ENCODE peak calls at places on chromosomes 6 and 20, in four cellular contexts. V is OCI-LY7, U is body of pancreas, G is right lobe of liver. Z is an unnamed sample.

GRCh38 chr6:141110486-141110885 is 1022.2 kb upstream of the GJE1 start:
- DNase-seq in V (no peak), U (no peak), G (no peak), Z (no peak)

GRCh38 chr20:49579195-49579594 is 11.3 kb upstream of the PTGIS start:
- DNase-seq in G (no peak), U (no peak), V (no peak), Z (no peak)

GRCh38 chr20:56706867-56707360 is 77.8 kb downstream of the TFAP2C start:
- DNase-seq in V (no peak), G (no peak), U (no peak), Z (no peak)

GRCh38 chr6:2938632-2939083 is 32.7 kb downstream of the SERPINB6 start:
- DNase-seq in U (peak; percentile 54), G (no peak), V (peak; percentile 92), Z (no peak)

GRCh38 chr20:36804425-36804824 is 30.9 kb upstream of the DSN1 start:
- DNase-seq in U (no peak), V (no peak), G (no peak), Z (no peak)

GRCh38 chr6:34926655-34927054 is 37.6 kb downstream of the ANKS1A start:
- DNase-seq in U (no peak), G (no peak), V (no peak), Z (no peak)

GRCh38 chr6:145539831-145540230 is 195.5 kb downstream of the EPM2A start:
- DNase-seq in G (no peak), U (no peak), V (no peak), Z (no peak)

GRCh38 chr6:150195996-150196417 is 53.2 kb downstream of the PPP1R14C start:
- DNase-seq in U (no peak), V (no peak), G (no peak), Z (no peak)

GRCh38 chr6:104187616-104188015 is 672.1 kb downstream of the HACE1 start:
- DNase-seq in U (no peak), V (no peak), G (no peak), Z (no peak)

GRCh38 chr6:46612645-46613044 is 40.0 kb downstream of the CYP39A1 start:
- DNase-seq in V (no peak), G (no peak), U (no peak), Z (no peak)

GRCh38 chr6:170173416-170173990 is 117.4 kb downstream of the DLL1 start:
- DNase-seq in V (no peak), G (peak; percentile 11), U (peak; percentile 1), Z (no peak)

GRCh38 chr6:3977875-3978711 is 100.8 kb downstream of the FAM217A start:
- DNase-seq in V (peak; percentile 54), G (no peak), U (peak; percentile 33), Z (peak; percentile 41)

GRCh38 chr6:125203395-125203794 is 49.8 kb downstream of the TPD52L1 start:
- DNase-seq in G (no peak), V (no peak), U (no peak), Z (no peak)

GRCh38 chr6:4256969-4257368 is 121.6 kb upstream of the ECI2 start:
- DNase-seq in V (no peak), U (no peak), G (no peak), Z (no peak)

GRCh38 chr6:54130179-54130578 is 18.9 kb downstream of the MLIP start:
- DNase-seq in U (no peak), G (no peak), V (no peak), Z (no peak)

GRCh38 chr6:147654103-147654845 is 145.8 kb downstream of the SAMD5 start:
- DNase-seq in U (no peak), V (no peak), G (no peak), Z (no peak)

GRCh38 chr6:139597781-139598368 is 223.4 kb upstream of the CITED2 start:
- DNase-seq in U (peak; percentile 86), V (no peak), G (peak; percentile 65), Z (no peak)

GRCh38 chr20:49727473-49727872 is 13.8 kb upstream of the B4GALT5 start:
- DNase-seq in V (no peak), G (no peak), U (no peak), Z (no peak)

GRCh38 chr6:21733311-21733710 is 139.8 kb downstream of the SOX4 start:
- DNase-seq in U (no peak), G (no peak), V (no peak), Z (no peak)

DNA sequence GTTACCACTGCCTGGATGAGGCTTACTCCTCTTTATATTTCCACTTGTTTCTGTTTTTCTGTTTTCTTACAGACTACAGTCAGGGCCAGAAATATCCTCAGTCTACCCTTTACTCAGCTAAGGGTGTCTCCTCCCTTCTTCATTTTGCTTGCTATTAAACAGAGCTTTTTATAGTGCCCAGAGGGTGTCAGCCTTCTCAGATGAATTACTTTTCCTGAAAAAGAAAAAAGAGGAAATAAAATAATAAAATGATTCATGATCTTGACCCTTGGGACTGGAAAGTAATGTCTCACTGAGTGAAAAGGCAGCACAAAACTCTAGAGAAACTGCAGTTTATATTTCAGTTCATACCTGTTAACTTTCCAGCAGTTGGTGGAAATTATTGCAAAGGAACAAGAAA is 170.7 kb downstream of the IBTK start:
- DNase-seq in V (no peak), U (no peak), G (no peak), Z (no peak)
- TF ChIP-seq CTCF in V (no peak), U (no peak), G (no peak), Z (no peak)

GRCh38 chr6:160520043-160520904 is 143.8 kb downstream of the LPA start:
- DNase-seq in U (peak; percentile 80), V (peak; percentile 30), G (peak; percentile 81), Z (peak; percentile 48)
- TF ChIP-seq CTCF in U (no peak), V (peak; percentile 57), G (peak; percentile 87), Z (no peak)

DNA sequence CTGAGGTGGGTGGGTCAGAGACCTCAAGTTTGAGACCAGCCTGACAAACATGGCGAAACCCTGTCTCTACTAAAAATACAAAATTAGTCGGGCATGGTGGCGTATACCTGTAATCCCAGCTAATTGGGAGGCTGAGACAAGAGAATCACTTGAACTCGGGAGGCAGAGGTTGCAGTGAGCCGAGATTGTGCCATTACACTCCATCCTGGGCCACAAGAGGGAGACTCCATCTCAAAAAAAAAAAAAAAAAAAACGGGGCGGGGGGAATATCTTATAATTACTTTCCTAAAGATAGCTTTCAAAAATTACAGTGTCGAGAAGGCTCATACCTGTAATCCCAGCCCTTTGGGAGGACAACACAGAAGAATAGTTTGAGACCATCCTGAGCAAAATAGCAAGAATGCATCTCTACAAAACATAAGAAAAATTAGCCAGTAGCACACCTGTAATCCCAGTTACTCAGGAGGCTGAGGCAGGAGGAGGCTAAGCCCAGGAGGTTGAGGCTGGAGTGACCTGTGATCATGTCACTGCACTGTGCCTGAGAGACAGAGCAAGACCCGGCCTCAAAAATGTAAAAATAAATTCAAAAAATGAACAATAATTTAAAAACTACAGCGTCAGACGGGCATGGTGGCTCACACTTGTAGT is 25.8 kb downstream of the CBFA2T2 start:
- DNase-seq in U (no peak), G (no peak), V (peak; percentile 38), Z (no peak)
- TF ChIP-seq CTCF in U (no peak), G (no peak), V (peak; percentile 80), Z (no peak)

DNA sequence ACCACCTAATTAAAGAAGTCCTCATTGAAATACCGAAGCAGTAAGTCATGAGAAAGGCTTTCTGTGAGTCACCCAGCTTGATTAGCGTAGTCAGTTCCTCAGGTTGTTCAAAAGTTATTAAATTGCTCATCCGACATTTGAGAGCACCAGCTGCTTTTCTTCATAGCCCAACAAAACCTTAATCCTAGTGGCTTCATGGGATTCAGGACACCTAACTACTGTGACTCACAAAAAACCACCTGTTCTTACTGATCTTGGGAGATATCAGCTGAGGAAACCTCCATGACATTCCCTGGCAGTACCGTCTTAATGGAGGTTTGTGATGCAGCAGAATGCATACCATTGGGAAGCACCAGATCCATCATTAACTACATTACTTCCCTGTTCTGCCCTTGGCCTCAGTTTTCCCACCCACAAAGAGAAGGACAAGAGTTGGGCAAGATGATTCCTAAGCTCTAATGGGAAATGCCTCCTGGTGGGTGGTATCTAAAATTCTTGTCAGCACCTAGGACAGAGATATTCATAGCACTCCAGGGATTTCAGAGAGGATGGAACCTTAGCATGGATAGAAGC is 103.8 kb downstream of the KHDC1L start:
- DNase-seq in U (no peak), G (no peak), V (no peak), Z (no peak)
- TF ChIP-seq CTCF in U (no peak), G (no peak), V (no peak), Z (no peak)

GRCh38 chr6:37051138-37052026 is 45.9 kb downstream of the FGD2 start:
- DNase-seq in G (peak; percentile 92), V (peak; percentile 92), U (peak; percentile 89), Z (peak; percentile 88)
- TF ChIP-seq CTCF in G (peak; percentile 95), V (peak; percentile 94), U (peak; percentile 87), Z (peak; percentile 92)

GRCh38 chr6:8530775-8531435 is 95.6 kb upstream of the SLC35B3 start:
- DNase-seq in G (no peak), V (no peak), U (no peak), Z (no peak)
- TF ChIP-seq CTCF in G (no peak), V (no peak), U (no peak), Z (no peak)

GRCh38 chr6:10381133-10381829 is 33.6 kb downstream of the TFAP2A start:
- DNase-seq in V (no peak), U (no peak), G (no peak), Z (peak; percentile 57)
- TF ChIP-seq CTCF in V (peak; percentile 8), U (no peak), G (no peak), Z (peak; percentile 14)

DNA sequence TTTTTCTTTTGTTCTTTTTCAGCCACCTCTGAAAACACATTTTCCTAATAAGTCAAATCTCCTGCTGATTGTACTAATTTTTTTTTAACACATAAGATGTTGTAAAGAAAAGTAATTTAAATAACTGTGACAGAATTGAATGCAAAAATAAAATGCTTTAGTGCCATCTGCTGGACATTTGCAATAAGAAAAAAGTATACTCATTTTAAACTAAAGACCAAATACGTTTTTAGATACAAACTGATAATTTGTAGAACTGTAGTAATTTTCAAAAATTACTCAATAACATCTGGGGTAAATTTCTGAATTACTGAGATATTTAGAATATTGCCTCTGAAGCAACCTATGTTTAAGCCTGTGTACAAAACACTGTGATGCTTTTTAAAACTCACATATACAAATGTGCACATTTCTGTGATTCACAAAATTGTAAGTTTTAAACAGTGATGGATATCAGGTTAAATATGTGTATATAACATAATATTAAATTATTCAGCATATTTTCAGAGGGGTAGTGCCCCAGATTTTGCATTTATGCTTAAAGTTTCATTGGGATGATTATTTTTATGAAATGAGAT is 198.7 kb downstream of the RIMS1 start:
- DNase-seq in G (no peak), U (no peak), V (peak; percentile 37), Z (no peak)
- TF ChIP-seq CTCF in G (peak; percentile 28), U (peak; percentile 40), V (peak; percentile 90), Z (peak; percentile 25)